ENCODE peak calls at places on chromosomes 12 and 14, in nine cellular contexts. W is uterus, F is heart left ventricle, P is prostate gland, S is A549, C is ovary, Y is body of pancreas, O is testis, T is transverse colon. U is an unnamed sample.

GRCh38 chr14:35696119-35696518 is 113.0 kb downstream of the RALGAPA1 start:
- DNase-seq in Y (no peak), C (no peak), O (no peak), S (no peak), T (no peak), P (no peak), F (no peak), W (no peak), U (no peak)

GRCh38 chr14:88492272-88493089 is 62.3 kb downstream of the PTPN21 start:
- DNase-seq in P (peak; percentile 78), S (peak; percentile 81), Y (peak; percentile 76), T (peak; percentile 74), O (peak; percentile 89), W (peak; percentile 75), F (peak; percentile 69), C (peak; percentile 53), U (peak; percentile 88)

GRCh38 chr12:112932485-112933151 is 5.7 kb upstream of the OAS3 start:
- DNase-seq in T (no peak), Y (no peak), P (no peak), F (no peak), W (no peak), O (no peak), C (no peak), S (no peak), U (no peak)

GRCh38 chr14:90318016-90318415 is 13.7 kb downstream of the NRDE2 start:
- DNase-seq in C (no peak), O (no peak), Y (no peak), P (no peak), F (no peak), S (no peak), T (no peak), W (no peak), U (no peak)

GRCh38 chr12:89167986-89168385 is 184.3 kb downstream of the DUSP6 start:
- DNase-seq in W (no peak), S (no peak), Y (no peak), P (no peak), C (no peak), O (no peak), T (no peak), F (no peak), U (no peak)

GRCh38 chr12:109461846-109462766 is 15.0 kb downstream of the KCTD10 start:
- DNase-seq in F (peak; percentile 87), O (peak; percentile 74), T (peak; percentile 85), P (peak; percentile 88), Y (peak; percentile 36), S (peak; percentile 27), C (peak; percentile 67), W (peak; percentile 90), U (peak; percentile 97)

GRCh38 chr12:15256760-15257159 is 35.5 kb upstream of the RERG start:
- DNase-seq in O (no peak), S (no peak), T (no peak), W (peak; percentile 57), C (no peak), P (no peak), Y (no peak), F (no peak), U (peak; percentile 62)

GRCh38 chr12:45730842-45731336 is 1.4 kb downstream of the ARID2 start:
- DNase-seq in O (no peak), P (no peak), S (no peak), T (no peak), Y (no peak), F (peak; percentile 20), W (no peak), C (no peak), U (no peak)

GRCh38 chr12:27551172-27551840 is 27.3 kb downstream of the PPFIBP1 start:
- DNase-seq in Y (no peak), F (no peak), W (no peak), O (no peak), P (no peak), T (no peak), S (no peak), C (no peak), U (no peak)

GRCh38 chr14:101225116-101225728 is 321.7 kb upstream of the RTL1 start:
- DNase-seq in F (no peak), Y (no peak), T (no peak), W (no peak), P (no peak), O (no peak), C (no peak), S (no peak), U (no peak)

GRCh38 chr12:68970951-68971350 is 38.0 kb upstream of the CPM start:
- DNase-seq in P (no peak), S (no peak), F (no peak), C (no peak), O (no peak), Y (no peak), W (no peak), T (no peak), U (no peak)

GRCh38 chr12:68967036-68967435 is 34.1 kb upstream of the CPM start:
- DNase-seq in S (no peak), O (no peak), F (no peak), T (no peak), P (no peak), Y (no peak), W (no peak), C (no peak), U (no peak)

GRCh38 chr12:68972570-68972969 is 39.6 kb upstream of the CPM start:
- DNase-seq in C (no peak), F (no peak), S (no peak), P (no peak), O (no peak), Y (no peak), W (no peak), T (no peak), U (no peak)

GRCh38 chr12:68975811-68976210 is 42.8 kb upstream of the CPM start:
- DNase-seq in P (no peak), W (no peak), C (no peak), T (no peak), S (no peak), F (no peak), O (no peak), Y (no peak), U (no peak)

GRCh38 chr12:68971404-68971803 is 38.4 kb upstream of the CPM start:
- DNase-seq in F (no peak), S (peak; percentile 10), P (no peak), Y (no peak), C (no peak), W (no peak), O (no peak), T (no peak), U (no peak)
- H3K4me3 ChIP-seq in F (no peak overlapping the region), S (no peak overlapping the region), P (no peak overlapping the region), Y (no peak overlapping the region), C (no peak overlapping the region), W (no peak overlapping the region), O (no peak overlapping the region), T (no peak overlapping the region), U (no peak overlapping the region)

GRCh38 chr14:104793703-104793959 is 1.9 kb downstream of the AKT1 start:
- DNase-seq in S (no peak), Y (no peak), O (no peak), F (no peak), C (no peak), P (no peak), W (no peak), T (no peak), U (no peak)

GRCh38 chr14:104792945-104793702 is 2.4 kb downstream of the AKT1 start:
- DNase-seq in C (no peak), T (no peak), O (no peak), P (no peak), F (no peak), W (no peak), S (no peak), Y (no peak), U (no peak)

GRCh38 chr14:104791425-104791824 is 4.1 kb downstream of the AKT1 start:
- DNase-seq in P (no peak), F (no peak), C (no peak), T (no peak), S (no peak), Y (no peak), W (no peak), O (no peak), U (no peak)

GRCh38 chr14:104794099-104794498 is 1.4 kb downstream of the AKT1 start:
- DNase-seq in S (peak; percentile 73), C (peak; percentile 63), W (no peak), P (no peak), T (peak; percentile 68), F (no peak), O (peak; percentile 62), Y (peak; percentile 54), U (no peak)

GRCh38 chr14:104792101-104792884 is 3.3 kb downstream of the AKT1 start:
- DNase-seq in F (peak; percentile 82), O (peak; percentile 61), Y (peak; percentile 81), S (no peak), W (no peak), P (no peak), C (no peak), T (no peak), U (no peak)
- TF ChIP-seq POLR2A in F (no peak), O (no peak), Y (no peak), S (no peak), W (no peak), P (no peak), C (no peak), T (no peak), U (no peak)

DNA sequence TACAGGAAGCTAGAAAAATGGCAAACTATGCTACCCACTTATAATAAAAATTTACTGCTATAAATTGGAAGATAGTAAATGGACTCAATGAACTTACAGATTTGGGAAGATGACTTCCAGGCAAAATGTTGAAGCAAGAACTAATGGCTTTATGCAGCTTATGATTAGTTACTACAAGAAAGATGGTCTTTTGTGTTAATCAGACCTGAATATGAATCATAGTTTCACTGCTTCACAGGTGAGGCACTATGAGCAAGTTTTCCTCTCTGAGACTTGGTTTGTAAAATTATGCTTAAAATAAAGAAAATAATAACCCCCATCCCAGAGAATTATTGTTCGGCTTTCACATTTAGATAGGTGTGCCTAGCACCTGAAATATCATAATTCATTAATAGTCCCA is 19.8 kb upstream of the DCN start:
- DNase-seq in O (no peak), Y (no peak), F (no peak), T (no peak), P (no peak), W (no peak), S (no peak), C (no peak), U (no peak)
- TF ChIP-seq CTCF in O (no peak), Y (no peak), F (no peak), T (no peak), P (no peak), W (no peak), S (no peak), C (no peak), U (no peak)

GRCh38 chr14:77032854-77033621 is 4.5 kb upstream of the IRF2BPL start:
- DNase-seq in C (peak; percentile 92), O (peak; percentile 91), S (peak; percentile 94), Y (peak; percentile 94), W (peak; percentile 98), P (peak; percentile 97), T (peak; percentile 89), F (peak; percentile 92), U (peak; percentile 99)

GRCh38 chr14:77033622-77034521 is 5.4 kb upstream of the IRF2BPL start:
- DNase-seq in C (peak; percentile 84), Y (peak; percentile 80), P (peak; percentile 82), F (peak; percentile 91), O (peak; percentile 87), S (peak; percentile 92), T (peak; percentile 89), W (peak; percentile 86), U (peak; percentile 97)

GRCh38 chr14:77035267-77035666 is 6.8 kb upstream of the IRF2BPL start:
- DNase-seq in P (no peak), S (no peak), T (no peak), Y (no peak), W (no peak), O (no peak), C (no peak), F (no peak), U (no peak)

GRCh38 chr14:77031680-77032482 is 3.4 kb upstream of the IRF2BPL start:
- DNase-seq in Y (no peak), P (no peak), S (no peak), C (no peak), F (peak; percentile 40), O (no peak), W (peak; percentile 81), T (peak; percentile 51), U (no peak)

GRCh38 chr14:77032483-77032853 is 4.0 kb upstream of the IRF2BPL start:
- DNase-seq in C (no peak), W (no peak), F (no peak), Y (no peak), O (no peak), T (no peak), S (no peak), P (no peak), U (no peak)
- H3K4me3 ChIP-seq in C (peak overlapping the region; percentile 14), W (peak overlapping the region; percentile 75), F (peak overlapping the region; percentile 60), Y (no peak overlapping the region), O (peak overlapping the region; percentile 60), T (peak overlapping the region; percentile 37), S (peak overlapping the region; percentile 14), P (peak overlapping the region; percentile 50), U (no peak overlapping the region)

U was measured in lower leg skin.